ENCODE peak calls at places on chromosome 5, in four cellular contexts. W is heart left ventricle, K is aorta, E is transverse colon. I is an unnamed sample.

GRCh38 chr5:33235824-33236223 is 204.9 kb upstream of the TARS1 start:
- DNase-seq in W (no peak), K (no peak), E (no peak), I (no peak)

GRCh38 chr5:176545737-176546509 is 3.2 kb upstream of the CDHR2 start:
- DNase-seq in W (no peak), K (no peak), E (peak; percentile 89), I (no peak)

GRCh38 chr5:31027726-31028125 is 165.8 kb upstream of the CDH6 start:
- DNase-seq in W (no peak), K (no peak), E (no peak), I (no peak)

GRCh38 chr5:157920828-157921170 is 61.9 kb upstream of the CLINT1 start:
- DNase-seq in W (no peak), K (no peak), E (no peak), I (no peak)

GRCh38 chr5:41279040-41279439 is 65.7 kb upstream of the C6 start:
- DNase-seq in W (no peak), K (no peak), E (no peak), I (no peak)

GRCh38 chr5:95858023-95858461 is 35.5 kb upstream of the GLRX start:
- DNase-seq in W (peak; percentile 64), K (peak; percentile 78), E (no peak), I (no peak)

GRCh38 chr5:32413466-32414263 is 30.9 kb downstream of the ZFR start:
- DNase-seq in W (no peak), K (no peak), E (no peak), I (no peak)

GRCh38 chr5:169631360-169631759 is 5.7 kb upstream of the DOCK2 start:
- DNase-seq in W (no peak), K (no peak), E (no peak), I (no peak)

GRCh38 chr5:127875235-127876021 is 172.2 kb downstream of the CCDC192 start:
- DNase-seq in W (peak; percentile 80), K (peak; percentile 49), E (peak; percentile 57), I (peak; percentile 19)

GRCh38 chr5:11504794-11505193 is 399.5 kb downstream of the CTNND2 start:
- DNase-seq in W (no peak), K (no peak), E (no peak), I (no peak)

GRCh38 chr5:122093415-122093814 is 15.4 kb upstream of the LOX start:
- DNase-seq in W (no peak), K (no peak), E (no peak), I (no peak)

GRCh38 chr5:86679949-86680348 is 62.2 kb downstream of the COX7C start:
- DNase-seq in W (no peak), K (no peak), E (no peak), I (no peak)

GRCh38 chr5:149416977-149417713 is 38.1 kb upstream of the IL17B start:
- DNase-seq in W (no peak), K (peak; percentile 49), E (no peak), I (no peak)

GRCh38 chr5:178307266-178308045 is 74.9 kb upstream of the PHYKPL start:
- DNase-seq in W (no peak), K (peak; percentile 30), E (no peak), I (peak; percentile 26)

GRCh38 chr5:164672931-164673694 is 1167.7 kb downstream of the MAT2B start:
- DNase-seq in W (no peak), K (no peak), E (no peak), I (no peak)

GRCh38 chr5:110852541-110852940 is 113.7 kb downstream of the SLC25A46 start:
- DNase-seq in W (no peak), K (no peak), E (no peak), I (no peak)

GRCh38 chr5:65803699-65804426 is 81.9 kb downstream of the NLN start:
- DNase-seq in W (no peak), K (no peak), E (no peak), I (no peak)

GRCh38 chr5:140764177-140765020 is 21.5 kb upstream of the PCDHA1 start:
- DNase-seq in W (no peak), K (no peak), E (no peak), I (no peak)

GRCh38 chr5:109721741-109722140 is 32.0 kb downstream of the MAN2A1 start:
- DNase-seq in W (no peak), K (no peak), E (no peak), I (no peak)

GRCh38 chr5:32283539-32284377 is 29.0 kb downstream of the MTMR12 start:
- DNase-seq in W (no peak), K (no peak), E (no peak), I (no peak)

GRCh38 chr5:180798193-180798592 is 4.4 kb downstream of the MGAT1 start:
- DNase-seq in W (no peak), K (no peak), E (no peak), I (no peak)

GRCh38 chr5:157072508-157072907 is 13.6 kb upstream of the HAVCR1 start:
- DNase-seq in W (no peak), K (no peak), E (no peak), I (no peak)

GRCh38 chr5:62593331-62593730 is 14.7 kb downstream of the LRRC70 start:
- DNase-seq in W (no peak), K (no peak), E (no peak), I (no peak)

GRCh38 chr5:124859027-124859426 is 112.6 kb upstream of the ZNF608 start:
- DNase-seq in W (peak; percentile 54), K (peak; percentile 71), E (peak; percentile 12), I (no peak)

GRCh38 chr5:66232701-66233100 is 88.6 kb downstream of the SREK1 start:
- DNase-seq in W (no peak), K (no peak), E (no peak), I (no peak)

GRCh38 chr5:10461904-10462542 is 20.3 kb downstream of the ROPN1L start:
- DNase-seq in W (no peak), K (no peak), E (no peak), I (no peak)

DNA sequence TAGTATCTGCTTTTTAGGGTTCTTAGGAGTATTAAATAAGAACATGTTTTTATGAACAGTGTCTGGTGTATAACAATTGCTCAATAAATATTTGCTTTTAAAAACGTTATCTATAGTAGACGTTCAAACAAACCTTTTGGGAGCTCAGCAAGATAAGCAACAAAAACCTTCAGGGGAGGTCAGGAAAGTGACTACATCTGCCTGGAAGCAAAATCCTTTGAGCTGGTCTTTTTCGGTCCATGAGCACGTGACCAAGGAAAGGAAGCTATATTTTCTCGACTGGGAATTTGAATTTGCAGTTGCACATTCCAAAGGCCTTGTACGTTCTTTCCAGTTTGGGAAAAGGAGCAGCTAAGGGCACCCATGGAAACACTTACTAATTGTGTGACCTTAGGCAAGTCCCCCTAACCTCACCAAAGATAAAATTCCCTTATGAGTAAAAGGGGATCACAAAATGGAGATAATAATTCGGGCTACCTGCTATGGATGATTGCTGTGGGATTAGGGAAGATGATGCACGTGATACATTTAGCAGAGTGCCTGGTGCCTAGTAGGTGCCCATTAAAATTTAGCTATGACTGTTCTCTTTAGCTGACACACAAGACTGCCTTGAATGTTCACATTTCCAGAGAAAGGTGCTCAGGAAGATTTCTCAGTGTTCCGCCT is 45.4 kb downstream of the PTTG1 start:
- DNase-seq in W (no peak), K (no peak), E (no peak), I (no peak)
- H3K4me3 ChIP-seq in W (peak overlapping the region; percentile 56), K (no peak overlapping the region), E (no peak overlapping the region), I (no peak overlapping the region)

DNA sequence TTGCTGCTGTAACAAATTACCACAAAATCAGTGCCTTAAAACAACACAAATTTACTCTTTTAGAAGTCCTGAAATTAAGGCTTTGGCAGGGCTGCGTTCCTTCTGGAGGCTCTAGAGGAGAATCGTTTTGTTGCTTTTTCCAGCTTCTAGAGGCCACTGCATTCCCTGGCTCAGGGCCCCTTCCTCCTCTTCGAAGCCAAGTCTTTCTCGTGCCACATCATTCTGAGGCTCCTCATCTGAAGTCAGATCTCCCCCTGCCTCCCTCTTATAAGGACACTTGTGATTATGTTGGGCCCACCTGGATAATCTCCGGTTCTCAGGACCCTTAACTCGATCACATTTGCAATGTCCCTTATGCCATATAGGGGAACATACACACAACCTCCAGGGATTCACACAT is 48.0 kb downstream of the SLC22A5 start:
- DNase-seq in W (no peak), K (no peak), E (no peak), I (no peak)
- H3K4me1 ChIP-seq in W (peaks cover 100% of the 10 kb centered on the region), K (peaks cover 4% of the 10 kb centered on the region), E (peaks cover 90% of the 10 kb centered on the region), I (peaks cover 41% of the 10 kb centered on the region)

DNA sequence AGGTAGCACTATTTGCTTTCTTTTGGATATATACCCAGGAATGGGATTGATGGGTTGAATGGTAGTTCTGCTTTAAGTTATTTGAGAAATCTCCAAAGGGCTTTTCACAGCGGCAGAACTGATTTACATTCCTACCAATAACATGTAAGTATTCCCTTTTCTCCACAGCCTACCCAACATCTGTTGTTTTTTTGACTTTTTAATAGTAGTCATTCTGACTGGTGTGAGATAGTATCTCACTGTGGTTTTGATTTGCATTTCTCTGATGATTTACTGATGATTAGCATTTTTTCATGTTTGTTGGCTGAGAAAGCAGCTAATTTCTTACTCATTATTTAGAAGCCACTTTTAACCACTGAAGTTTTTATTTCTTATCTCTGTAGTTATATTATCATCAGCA is 221.1 kb upstream of the ACTBL2 start:
- DNase-seq in W (no peak), K (no peak), E (no peak), I (no peak)
- H3K27ac ChIP-seq in W (no peak overlapping the region), K (no peak overlapping the region), E (no peak overlapping the region), I (no peak overlapping the region)

DNA sequence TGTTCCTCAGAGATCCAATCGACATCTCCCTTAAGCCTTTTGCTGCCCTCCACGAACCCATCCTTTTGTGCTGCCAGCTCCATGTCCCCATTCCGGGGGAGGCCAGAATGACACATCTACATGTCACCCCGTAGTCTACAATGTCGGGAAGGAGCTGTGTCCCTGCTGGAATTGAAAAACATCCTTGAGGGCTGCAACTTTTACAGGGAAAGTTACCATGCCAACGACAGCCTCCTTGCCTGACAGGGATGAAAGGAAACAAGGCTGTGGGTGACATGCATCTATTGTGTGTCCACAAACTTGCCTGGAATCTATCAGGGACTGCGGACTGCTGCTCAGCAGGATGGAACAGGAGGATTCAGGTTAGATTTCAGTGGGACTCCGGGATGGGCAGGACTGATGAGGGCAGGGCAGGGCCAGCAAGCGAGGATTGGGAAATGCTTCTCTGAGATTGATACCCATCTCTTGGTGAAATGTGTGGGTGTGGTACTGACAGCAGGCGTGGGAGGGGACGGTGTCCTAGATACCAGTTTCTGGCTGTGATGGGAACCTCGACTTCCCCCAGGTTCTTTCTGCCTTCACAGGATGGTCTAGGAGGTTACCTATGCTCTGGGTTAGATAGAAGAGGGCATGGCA is 25.5 kb downstream of the EGR1 start:
- DNase-seq in W (no peak), K (no peak), E (no peak), I (no peak)
- H3K4me3 ChIP-seq in W (no peak overlapping the region), K (no peak overlapping the region), E (no peak overlapping the region), I (no peak overlapping the region)

GRCh38 chr5:141869040-141869439 is 9.2 kb downstream of the PCDH1 start:
- DNase-seq in W (no peak), K (no peak), E (no peak), I (no peak)

GRCh38 chr5:141870226-141870625 is 8.0 kb downstream of the PCDH1 start:
- DNase-seq in W (no peak), K (no peak), E (peak; percentile 47), I (no peak)

GRCh38 chr5:141870871-141871270 is 7.3 kb downstream of the PCDH1 start:
- DNase-seq in W (no peak), K (no peak), E (peak; percentile 67), I (no peak)

GRCh38 chr5:141868541-141868940 is 9.7 kb downstream of the PCDH1 start:
- DNase-seq in W (no peak), K (no peak), E (no peak), I (peak; percentile 45)

GRCh38 chr5:141869514-141869913 is 8.7 kb downstream of the PCDH1 start:
- DNase-seq in W (no peak), K (no peak), E (peak; percentile 86), I (no peak)
- H3K4me1 ChIP-seq in W (peaks cover 50% of the 10 kb centered on the region), K (no peaks in the 10 kb centered on the region), E (peaks cover 66% of the 10 kb centered on the region), I (peaks cover 15% of the 10 kb centered on the region)